ENCODE peak calls at places on chromosome 12, in nine cellular contexts. Z is cardiac muscle cell; T is lower lobe of right lung; W is fibroblast of the aortic adventitia; C is HepG2; I is CD8-positive, alpha-beta T cell; A is choroid plexus epithelial cell; V is psoas muscle; L is foreskin fibroblast. K is an unnamed sample.

GRCh38 chr12:46657416-46658411 is 168.1 kb downstream of the SLC38A4 start:
- DNase-seq in Z (no peak), W (peak), A (peak), C (no peak), T (no peak), V (no peak), I (no peak), L (no peak), K (no peak)

GRCh38 chr12:106126441-106127288 is 12.1 kb downstream of the NUAK1 start:
- DNase-seq in Z (no peak), A (peak), C (peak), W (no peak), V (no peak), T (no peak), L (peak), I (no peak), K (no peak)

GRCh38 chr12:46743471-46743870 is 82.3 kb downstream of the SLC38A4 start:
- DNase-seq in T (no peak), Z (no peak), C (no peak), A (no peak), I (no peak), V (no peak), L (peak), W (no peak), K (no peak)

GRCh38 chr12:60201891-60202290 is 606.1 kb downstream of the SLC16A7 start:
- DNase-seq in I (no peak), L (peak), W (peak), V (no peak), Z (peak), C (no peak), T (no peak), A (peak), K (no peak)

GRCh38 chr12:57173089-57173488 is 25.7 kb upstream of the LRP1-AS start:
- DNase-seq in A (no peak), I (peak), L (no peak), W (no peak), Z (peak), V (no peak), T (no peak), C (peak), K (no peak)

GRCh38 chr12:30928356-30929264 is 2.1 kb downstream of the TSPAN11 start:
- DNase-seq in T (no peak), Z (peak), C (no peak), W (no peak), L (no peak), A (no peak), I (no peak), V (no peak), K (no peak)

GRCh38 chr12:68276400-68276930 is 23.1 kb upstream of the IL22 start:
- DNase-seq in T (no peak), A (peak), V (no peak), I (no peak), L (no peak), C (no peak), W (no peak), Z (no peak), K (no peak)

GRCh38 chr12:131827961-131828534 is at the start of gene MMP17:
- DNase-seq in W (peak), V (peak), T (no peak), C (no peak), L (peak), A (peak), I (no peak), Z (peak), K (no peak)

GRCh38 chr12:107844312-107844921 is 69.9 kb downstream of the ASCL4 start:
- DNase-seq in Z (peak), W (no peak), C (no peak), T (no peak), L (no peak), V (no peak), A (no peak), I (no peak), K (no peak)

GRCh38 chr12:110732572-110732971 is 10.1 kb downstream of the PPP1CC start:
- DNase-seq in L (no peak), T (no peak), W (no peak), Z (no peak), C (no peak), V (no peak), A (peak), I (no peak), K (no peak)

GRCh38 chr12:29103539-29103974 is 45.5 kb upstream of the FAR2 start:
- DNase-seq in C (no peak), T (no peak), W (no peak), A (no peak), L (no peak), V (no peak), I (no peak), Z (no peak), K (no peak)

GRCh38 chr12:117816-118345 is 51.3 kb downstream of the IQSEC3 start:
- DNase-seq in A (no peak), T (peak), C (no peak), Z (no peak), L (no peak), W (no peak), I (no peak), V (no peak), K (no peak)

GRCh38 chr12:97538705-97539104 is 76.1 kb downstream of the RMST start:
- DNase-seq in A (no peak), T (no peak), Z (no peak), C (no peak), V (no peak), W (no peak), I (no peak), L (no peak), K (no peak)

GRCh38 chr12:49583361-49584094 is 15.6 kb upstream of the MCRS1 start:
- DNase-seq in L (peak), I (no peak), V (no peak), Z (no peak), W (peak), T (no peak), A (peak), C (no peak), K (peak)

GRCh38 chr12:13234045-13234641 is 37.6 kb downstream of the EMP1 start:
- DNase-seq in W (peak), Z (peak), L (peak), C (peak), A (peak), I (peak), V (no peak), T (no peak), K (no peak)

GRCh38 chr12:3632256-3633240 is 120.4 kb downstream of the CRACR2A start:
- DNase-seq in A (peak), L (peak), I (no peak), T (no peak), C (no peak), W (peak), V (no peak), Z (no peak), K (no peak)

GRCh38 chr12:53987748-53988147 is 2.8 kb downstream of the HOXC10 start:
- DNase-seq in W (no peak), C (no peak), A (no peak), L (no peak), T (no peak), I (no peak), V (no peak), Z (no peak), K (no peak)

GRCh38 chr12:53991077-53991460 is 6.1 kb downstream of the HOXC10 start:
- DNase-seq in V (no peak), L (peak), I (no peak), W (peak), T (no peak), C (no peak), Z (no peak), A (no peak), K (no peak)

GRCh38 chr12:53990311-53991076 is 5.5 kb downstream of the HOXC10 start:
- DNase-seq in A (no peak), L (no peak), C (no peak), Z (no peak), T (no peak), V (no peak), W (no peak), I (no peak), K (no peak)

GRCh38 chr12:53988519-53989226 is 3.7 kb downstream of the HOXC10 start:
- DNase-seq in I (no peak), C (no peak), W (no peak), L (no peak), A (no peak), T (no peak), Z (no peak), V (no peak), K (no peak)

DNA sequence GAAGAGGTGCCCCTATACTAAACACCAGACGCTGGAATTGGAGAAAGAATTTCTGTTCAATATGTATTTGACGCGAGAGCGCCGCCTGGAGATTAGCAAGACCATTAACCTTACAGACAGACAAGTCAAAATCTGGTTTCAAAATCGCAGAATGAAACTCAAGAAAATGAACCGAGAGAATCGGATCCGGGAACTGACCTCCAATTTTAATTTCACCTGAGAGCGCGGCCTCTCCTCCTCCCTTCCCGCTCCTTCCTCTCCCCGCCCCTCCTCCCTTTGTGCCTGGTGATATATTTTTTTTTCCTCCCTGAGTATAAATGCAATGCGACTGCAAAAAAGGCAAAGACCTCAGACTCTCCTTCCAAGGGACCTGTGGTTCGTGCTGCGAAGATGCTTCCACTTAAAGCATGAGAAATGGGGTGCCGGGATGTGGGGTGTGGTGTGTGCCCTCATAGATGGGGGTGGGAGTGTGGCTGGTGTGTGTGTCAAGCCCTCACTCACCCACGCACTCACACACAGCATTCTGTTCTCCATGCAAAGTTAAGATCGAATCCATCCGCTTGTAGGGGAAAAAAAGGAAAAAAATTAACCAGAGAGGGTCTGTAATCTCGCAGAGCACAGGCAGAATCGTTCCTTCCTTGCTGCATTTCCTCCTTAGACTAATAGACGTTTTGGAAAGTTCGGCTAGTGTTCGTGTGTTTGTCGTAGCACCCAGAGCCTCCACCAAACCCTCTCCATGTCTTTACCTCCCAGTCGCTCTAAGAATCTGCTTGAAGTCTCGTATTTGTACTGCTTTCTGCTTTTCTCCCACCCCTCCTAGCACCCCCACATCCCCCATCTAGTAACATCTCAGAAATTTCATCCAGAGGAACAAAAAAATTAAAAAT is 4.5 kb downstream of the HOXC10 start:
- DNase-seq in I (no peak), A (peak), W (peak), T (no peak), C (peak), Z (peak), L (peak), V (no peak), K (no peak)
- H3K4me3 ChIP-seq in I (no peak), A (no peak), W (peak), T (no peak), C (no peak), Z (no peak), L (peak), V (peak), K (peak)

GRCh38 chr12:121061831-121062230 is 22.8 kb upstream of the OASL start:
- DNase-seq in I (no peak), T (no peak), Z (no peak), W (peak), C (peak), A (peak), V (no peak), L (no peak), K (no peak)
- TF ChIP-seq CTCF in I (no peak), T (no peak), Z (peak), W (peak), C (peak), A (peak), V (no peak), L (peak), K (peak)

DNA sequence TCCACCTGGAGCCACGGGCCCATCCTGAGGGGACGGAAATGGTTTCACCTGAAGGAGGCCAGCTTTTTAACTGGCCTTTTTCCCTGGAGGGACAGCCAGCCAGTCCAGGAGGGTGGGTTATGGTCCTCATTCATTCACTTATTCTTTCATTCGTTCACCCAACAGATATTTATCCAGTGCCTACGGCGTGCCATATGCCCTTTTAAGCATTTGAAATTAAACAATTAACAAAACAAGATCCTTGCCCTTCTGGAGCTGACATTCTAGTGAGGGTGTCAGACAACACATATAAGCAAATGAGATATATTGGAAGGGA is 438 bp upstream of the ABCB9 start:
- DNase-seq in Z (no peak), T (no peak), L (no peak), W (no peak), C (no peak), I (no peak), A (no peak), V (no peak), K (no peak)
- H3K4me3 ChIP-seq in Z (no peak), T (no peak), L (no peak), W (peak), C (peak), I (no peak), A (no peak), V (peak), K (no peak)

DNA sequence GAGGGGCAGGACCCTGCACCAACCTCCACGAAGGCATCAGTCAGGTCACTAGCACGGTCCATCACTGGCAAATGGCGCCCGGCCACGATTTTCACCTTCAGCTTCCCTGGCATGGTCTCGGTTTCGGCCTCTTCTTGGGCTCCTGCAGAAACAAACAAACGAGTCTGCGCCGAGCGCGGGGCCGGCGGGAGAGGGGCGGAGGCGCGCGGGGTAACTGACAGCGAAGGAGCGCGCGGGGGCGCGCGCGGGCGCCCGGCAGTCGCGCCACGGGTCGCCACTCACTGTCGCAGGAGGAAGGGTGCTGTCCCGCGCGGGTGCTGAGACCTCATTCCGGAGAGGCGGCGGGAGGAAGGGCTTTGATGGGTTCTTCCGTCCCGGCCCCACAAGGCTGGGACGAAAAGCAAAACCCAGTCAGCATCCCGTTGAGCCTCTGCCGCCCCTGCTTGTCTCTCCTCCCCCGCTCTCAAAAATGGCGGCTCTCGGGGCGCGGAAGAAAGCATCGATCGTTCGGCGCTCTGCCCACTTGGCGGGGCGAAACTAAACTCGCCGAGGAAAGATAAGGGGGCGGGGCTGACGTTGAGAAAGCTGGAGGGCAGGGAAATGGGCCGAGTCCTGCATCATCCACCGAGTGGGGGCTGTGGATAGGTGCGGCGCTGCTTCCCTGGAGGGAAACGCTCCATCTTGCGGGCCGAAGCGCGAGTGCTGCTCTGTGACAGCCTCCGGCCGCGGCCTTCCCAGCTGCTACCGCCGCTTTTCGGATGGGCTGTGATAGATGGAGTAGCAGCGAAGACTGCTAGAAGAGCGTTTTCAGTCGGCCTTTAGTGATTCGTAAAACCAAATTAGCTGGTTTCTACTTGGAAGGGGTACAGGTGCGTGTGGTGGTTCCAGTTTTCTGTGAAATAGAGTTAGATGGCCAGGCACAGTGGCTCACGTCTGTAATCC is at the start of gene C2CD5:
- DNase-seq in A (peak), L (peak), T (peak), I (peak), V (peak), Z (peak), C (peak), W (peak), K (peak)
- TF ChIP-seq CTCF in A (peak), L (peak), T (peak), I (peak), V (peak), Z (peak), C (peak), W (peak), K (peak)

GRCh38 chr12:16003460-16003859 is 92.3 kb downstream of the DERA start:
- DNase-seq in I (no peak), V (no peak), A (no peak), L (no peak), W (no peak), C (no peak), Z (no peak), T (no peak), K (no peak)
- H3K4me3 ChIP-seq in I (no peak), V (no peak), A (no peak), L (no peak), W (no peak), C (no peak), Z (no peak), T (no peak), K (no peak)